ENCODE peak calls at places on chromosomes 7 and 10, in seven cellular contexts. J is GM13976; D is DMS79 treated with DMSO at 0.1 percent for 48 hours; M is AG08395; G is LoVo; K is stimulated activated CD8-positive, alpha-beta memory T cell treated with anti-CD3 and anti-CD28 coated beads, Interleukin-12 subunit alpha, Interleukin-12 subunit beta, amount 100 ng/mL, for 4 hours; Z is effector CD4-positive, alpha-beta T cell. E is an unnamed sample.

GRCh38 chr7:51630933-51631332 is 314.3 kb upstream of the COBL start:
- DNase-seq in J (no peak), D (no peak), M (no peak), G (no peak), K (no peak), Z (no peak), E (no peak)

GRCh38 chr7:157484411-157485081 is 147.7 kb downstream of the DNAJB6 start:
- DNase-seq in J (no peak), D (no peak), M (no peak), G (no peak), K (no peak), Z (no peak), E (no peak)

GRCh38 chr7:131431289-131431688 is 103.6 kb downstream of the MKLN1 start:
- DNase-seq in J (no peak), D (peak), M (peak), G (no peak), K (no peak), Z (no peak), E (no peak)

GRCh38 chr7:147833981-147834380 is 756.6 kb upstream of the C7orf33 start:
- DNase-seq in J (no peak), D (no peak), M (no peak), G (no peak), K (no peak), Z (no peak), E (no peak)

GRCh38 chr7:44196450-44196872 is 4.3 kb upstream of the YKT6 start:
- DNase-seq in J (peak), D (peak), M (peak), G (peak), K (no peak), Z (no peak), E (no peak)

GRCh38 chr7:5629941-5630340 is 151.5 kb downstream of the RNF216 start:
- DNase-seq in J (no peak), D (no peak), M (peak), G (no peak), K (peak), Z (peak), E (peak)

GRCh38 chr10:132306341-132306685 is 1.4 kb downstream of the STK32C start:
- DNase-seq in J (no peak), D (no peak), M (no peak), G (no peak), K (no peak), Z (no peak), E (no peak)

GRCh38 chr10:79128923-79129305 is 60.1 kb downstream of the ZMIZ1 start:
- DNase-seq in J (no peak), D (no peak), M (no peak), G (no peak), K (no peak), Z (no peak), E (no peak)

GRCh38 chr10:46534828-46535524 is 21.5 kb downstream of the GPRIN2 start:
- DNase-seq in J (no peak), D (no peak), M (no peak), G (no peak), K (no peak), Z (no peak), E (no peak)

GRCh38 chr7:106731207-106731606 is 70.2 kb upstream of the CCDC71L start:
- DNase-seq in J (peak), D (peak), M (no peak), G (no peak), K (no peak), Z (no peak), E (no peak)

GRCh38 chr10:28716748-28717147 is 39.4 kb downstream of the BAMBI start:
- DNase-seq in J (no peak), D (no peak), M (no peak), G (no peak), K (no peak), Z (no peak), E (no peak)

GRCh38 chr10:113108180-113108835 is 158.3 kb downstream of the TCF7L2 start:
- DNase-seq in J (peak), D (no peak), M (no peak), G (no peak), K (no peak), Z (no peak), E (no peak)

GRCh38 chr7:107715531-107715930 is 28.4 kb upstream of the CBLL1 start:
- DNase-seq in J (no peak), D (no peak), M (no peak), G (no peak), K (no peak), Z (no peak), E (no peak)

GRCh38 chr10:71066600-71066999 is 145.8 kb upstream of the UNC5B start:
- DNase-seq in J (no peak), D (no peak), M (no peak), G (no peak), K (no peak), Z (no peak), E (no peak)